ENCODE peak calls at places on chromosomes 16 and 17, in four cellular contexts. F is tibial artery; E is activated CD8-positive, alpha-beta memory T cell treated with anti-CD3 and anti-CD28 coated beads, Interleukin-2, amount 10 ng/mL, durations not matched to agents 7 days and 5 days; C is H54. V is an unnamed sample.

GRCh38 chr16:51404386-51404785 is 253.3 kb upstream of the SALL1 start:
- DNase-seq in F (no peak), E (no peak), C (no peak), V (no peak)

GRCh38 chr16:87965973-87966667 is 14.9 kb downstream of the BANP start:
- DNase-seq in F (no peak), E (no peak), C (no peak), V (peak; percentile 40)

GRCh38 chr16:57610611-57611010 is 17.8 kb upstream of the ADGRG1 start:
- DNase-seq in F (no peak), E (no peak), C (no peak), V (peak; percentile 9)

GRCh38 chr16:70396209-70396904 is 42.5 kb downstream of the ST3GAL2 start:
- DNase-seq in F (no peak), E (no peak), C (no peak), V (no peak)

GRCh38 chr16:57739756-57740422 is 4.3 kb downstream of the KATNB1 start:
- DNase-seq in F (no peak), E (no peak), C (no peak), V (no peak)

GRCh38 chr17:51799981-51800380 is 358.5 kb downstream of the CA10 start:
- DNase-seq in F (no peak), E (no peak), C (no peak), V (no peak)

GRCh38 chr17:44865231-44865660 is 17.6 kb downstream of the HIGD1B start:
- DNase-seq in F (peak; percentile 60), E (peak; percentile 77), C (peak; percentile 88), V (peak; percentile 79)

GRCh38 chr16:11171757-11172299 is 84.2 kb downstream of the SOCS1 start:
- DNase-seq in F (no peak), E (no peak), C (no peak), V (no peak)

GRCh38 chr17:8294814-8295316 is 335 bp downstream of the SLC25A35 start:
- DNase-seq in F (no peak), E (no peak), C (no peak), V (no peak)

GRCh38 chr17:63613663-63614062 is 8.6 kb upstream of the MAP3K3 start:
- DNase-seq in F (no peak), E (no peak), C (no peak), V (no peak)

GRCh38 chr16:61892531-61892930 is 143.7 kb downstream of the CDH8 start:
- DNase-seq in F (no peak), E (no peak), C (no peak), V (no peak)

GRCh38 chr16:1913327-1914083 is 4.7 kb downstream of the HS3ST6 start:
- DNase-seq in F (no peak), E (no peak), C (no peak), V (no peak)

GRCh38 chr17:45345554-45346254 is 28.9 kb upstream of the MAP3K14 start:
- DNase-seq in F (peak; percentile 38), E (no peak), C (no peak), V (no peak)

GRCh38 chr17:62188713-62189112 is 123.6 kb upstream of the MED13 start:
- DNase-seq in F (no peak), E (no peak), C (no peak), V (no peak)

GRCh38 chr17:57369509-57369945 is 113.2 kb downstream of the MSI2 start:
- DNase-seq in F (no peak), E (no peak), C (no peak), V (no peak)

GRCh38 chr17:77365584-77366186 is 224.9 kb downstream of the SEC14L1 start:
- DNase-seq in F (peak; percentile 85), E (no peak), C (peak; percentile 96), V (peak; percentile 92)

GRCh38 chr16:63617047-63617989 is 1504.5 kb downstream of the CDH11 start:
- DNase-seq in F (no peak), E (no peak), C (no peak), V (no peak)

GRCh38 chr16:56789360-56789759 is 59.4 kb downstream of the NUP93 start:
- DNase-seq in F (no peak), E (peak; percentile 71), C (peak; percentile 16), V (no peak)

GRCh38 chr16:49414651-49415050 is 41.0 kb downstream of the C16orf78 start:
- DNase-seq in F (no peak), E (no peak), C (no peak), V (no peak)

GRCh38 chr17:38705523-38705802 is 390 bp downstream of the MLLT6 start:
- DNase-seq in F (no peak), E (no peak), C (no peak), V (no peak)

GRCh38 chr16:58195344-58195743 is 2.6 kb downstream of the CSNK2A2 start:
- DNase-seq in F (no peak), E (no peak), C (no peak), V (no peak)

GRCh38 chr16:72149676-72150464 is 22.1 kb downstream of the PMFBP1 start:
- DNase-seq in F (no peak), E (no peak), C (no peak), V (no peak)

GRCh38 chr16:48330133-48330846 is 54.9 kb downstream of the SIAH1 start:
- DNase-seq in F (no peak), E (no peak), C (no peak), V (no peak)

GRCh38 chr16:22886908-22887307 is 72.9 kb downstream of the HS3ST2 start:
- DNase-seq in F (no peak), E (no peak), C (no peak), V (no peak)

GRCh38 chr16:69112285-69113129 is 7.1 kb downstream of the HAS3 start:
- DNase-seq in F (no peak), E (peak; percentile 65), C (peak; percentile 77), V (peak; percentile 69)

GRCh38 chr17:36808181-36808661 is 129.1 kb upstream of the LHX1 start:
- DNase-seq in F (no peak), E (no peak), C (no peak), V (no peak)

GRCh38 chr17:77597421-77598240 is 360.9 kb upstream of the TNRC6C start:
- DNase-seq in F (no peak), E (no peak), C (no peak), V (peak; percentile 52)

GRCh38 chr16:84817613-84818012 is 2.2 kb upstream of the CRISPLD2 start:
- DNase-seq in F (no peak), E (no peak), C (no peak), V (no peak)